ENCODE peak calls at places on chromosomes 16 and 17, in seven cellular contexts. N is GM12878, O is fibroblast of lung, I is keratinocyte, Z is PC-3, V is IMR-90, P is GM23248. S is an unnamed sample.

GRCh38 chr17:48011405-48012150 is 26.0 kb downstream of the COPZ2 start:
- DNase-seq in N (no peak), O (peak; percentile 35), I (no peak), Z (peak; percentile 82), V (peak; percentile 25), P (peak; percentile 68), S (peak; percentile 87)

GRCh38 chr16:75086281-75086680 is 30.3 kb downstream of the LDHD start:
- DNase-seq in N (no peak), O (peak; percentile 58), I (no peak), Z (no peak), V (no peak), P (peak; percentile 54), S (no peak)

GRCh38 chr17:51957746-51958145 is 200.8 kb downstream of the CA10 start:
- DNase-seq in N (no peak), O (no peak), I (no peak), Z (no peak), V (no peak), P (no peak), S (no peak)

GRCh38 chr17:18258356-18259038 is at the start of gene FLII:
- DNase-seq in N (no peak), O (peak; percentile 53), I (no peak), Z (peak; percentile 56), V (peak; percentile 17), P (peak; percentile 83), S (peak; percentile 98)

GRCh38 chr17:22463110-22463850 is 771.0 kb downstream of the KCNJ18 start:
- DNase-seq in N (no peak), O (no peak), I (no peak), Z (no peak), V (no peak), P (no peak), S (no peak)

GRCh38 chr17:16941072-16941641 is 30.8 kb downstream of the TNFRSF13B start:
- DNase-seq in N (no peak), O (no peak), I (no peak), Z (peak; percentile 73), V (no peak), P (no peak), S (peak; percentile 42)

GRCh38 chr17:14904406-14904805 is 360.7 kb downstream of the PMP22 start:
- DNase-seq in N (no peak), O (no peak), I (no peak), Z (no peak), V (peak; percentile 54), P (peak; percentile 28), S (peak; percentile 2)

GRCh38 chr17:9677411-9677810 is 32.1 kb downstream of the USP43 start:
- DNase-seq in N (no peak), O (peak; percentile 14), I (peak; percentile 44), Z (peak; percentile 45), V (no peak), P (no peak), S (no peak)

GRCh38 chr17:21210411-21211076 is 3.4 kb downstream of the TMEM11 start:
- DNase-seq in N (no peak), O (no peak), I (no peak), Z (no peak), V (no peak), P (no peak), S (no peak)

GRCh38 chr17:18981642-18982424 is 22.7 kb downstream of the FAM83G start:
- DNase-seq in N (no peak), O (peak; percentile 83), I (no peak), Z (peak; percentile 81), V (peak; percentile 82), P (peak; percentile 97), S (peak; percentile 99)

GRCh38 chr17:40516581-40517285 is 15.3 kb upstream of the TNS4 start:
- DNase-seq in N (peak; percentile 60), O (peak; percentile 68), I (no peak), Z (peak; percentile 93), V (no peak), P (peak; percentile 67), S (no peak)

GRCh38 chr16:1788708-1789100 is 4.8 kb downstream of the IGFALS start:
- DNase-seq in N (no peak), O (no peak), I (no peak), Z (no peak), V (no peak), P (no peak), S (peak; percentile 76)

GRCh38 chr17:79840204-79840988 is 1.2 kb upstream of the CBX4 start:
- DNase-seq in N (no peak), O (no peak), I (no peak), Z (no peak), V (peak; percentile 31), P (peak; percentile 74), S (peak; percentile 87)

GRCh38 chr16:11133344-11133921 is 122.6 kb downstream of the SOCS1 start:
- DNase-seq in N (no peak), O (peak; percentile 98), I (peak; percentile 84), Z (peak; percentile 91), V (peak; percentile 96), P (peak; percentile 99), S (peak; percentile 94)

GRCh38 chr17:35540589-35541404 is 3.3 kb upstream of the SLFN12L start:
- DNase-seq in N (no peak), O (peak; percentile 15), I (no peak), Z (peak; percentile 6), V (peak; percentile 51), P (peak; percentile 20), S (peak; percentile 62)

GRCh38 chr16:51155199-51155607 is 4.1 kb upstream of the SALL1 start:
- DNase-seq in N (no peak), O (peak; percentile 74), I (no peak), Z (no peak), V (no peak), P (peak; percentile 59), S (no peak)

GRCh38 chr16:56848955-56849689 is 15.9 kb upstream of the SLC12A3 start:
- DNase-seq in N (no peak), O (peak; percentile 89), I (no peak), Z (peak; percentile 64), V (peak; percentile 78), P (peak; percentile 94), S (peak; percentile 87)

GRCh38 chr16:974606-975312 is 4.0 kb upstream of the LMF1 start:
- DNase-seq in N (no peak), O (no peak), I (no peak), Z (no peak), V (no peak), P (no peak), S (no peak)

DNA sequence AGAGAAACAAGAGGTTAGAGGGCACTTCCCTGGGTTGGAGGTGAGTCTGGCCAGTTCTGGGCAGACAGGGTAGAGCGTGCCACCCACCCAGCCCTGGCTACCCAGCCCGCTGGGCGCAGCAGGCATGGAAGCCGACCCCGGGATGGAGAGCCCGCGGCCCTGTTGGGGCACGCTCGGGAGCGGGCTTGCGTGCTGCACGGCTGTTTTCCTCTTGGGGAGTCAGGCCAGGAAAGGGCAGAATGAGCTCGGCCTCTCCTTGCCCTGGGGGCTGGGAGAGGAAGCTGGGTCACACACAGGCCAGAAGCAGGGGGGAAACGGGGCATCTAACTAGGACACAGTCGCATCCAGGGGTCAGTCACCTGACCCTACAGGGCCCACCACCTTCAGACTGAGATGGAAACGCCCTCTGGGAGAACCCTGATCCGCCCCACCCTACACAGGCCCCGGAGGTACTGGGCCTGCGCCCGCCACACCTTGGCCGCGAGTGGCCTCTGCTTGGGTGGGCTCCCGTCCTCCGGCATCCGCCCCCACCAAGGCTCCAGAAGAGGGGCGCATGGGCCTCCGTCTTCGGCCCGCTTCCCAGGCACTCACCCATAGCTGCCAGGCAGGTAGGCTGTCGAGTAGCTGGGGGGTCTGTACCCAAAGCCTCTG is 1.2 kb downstream of the SOX15 start:
- DNase-seq in N (no peak), O (no peak), I (no peak), Z (no peak), V (no peak), P (peak; percentile 37), S (no peak)
- H3K4me3 ChIP-seq in N (no peak overlapping the region), O (no peak overlapping the region), I (peak overlapping the region; percentile 98), Z (no peak overlapping the region), V (no peak overlapping the region), P (peak overlapping the region; percentile 44), S (no peak overlapping the region)

GRCh38 chr16:19110537-19111391 is 3.0 kb upstream of the ITPRIPL2 start:
- DNase-seq in N (no peak), O (no peak), I (no peak), Z (no peak), V (no peak), P (no peak), S (no peak)

GRCh38 chr16:19114359-19115147 is 789 bp downstream of the ITPRIPL2 start:
- DNase-seq in N (no peak), O (peak; percentile 74), I (no peak), Z (peak; percentile 34), V (peak; percentile 68), P (peak; percentile 89), S (peak; percentile 95)

GRCh38 chr16:19116711-19117449 is 3.1 kb downstream of the ITPRIPL2 start:
- DNase-seq in N (no peak), O (peak; percentile 64), I (no peak), Z (no peak), V (peak; percentile 34), P (peak; percentile 62), S (no peak)

GRCh38 chr16:19115148-19116021 is 1.6 kb downstream of the ITPRIPL2 start:
- DNase-seq in N (no peak), O (no peak), I (no peak), Z (no peak), V (no peak), P (no peak), S (no peak)

GRCh38 chr16:19113577-19114358 is at the start of gene ITPRIPL2:
- DNase-seq in N (no peak), O (peak; percentile 91), I (no peak), Z (peak; percentile 87), V (peak; percentile 85), P (peak; percentile 96), S (peak; percentile 99)
- H3K4me1 ChIP-seq in N (peaks cover 31% of the 10 kb centered on the region), O (peaks cover 28% of the 10 kb centered on the region), I (peaks cover 37% of the 10 kb centered on the region), Z (peaks cover 52% of the 10 kb centered on the region), V (peaks cover 26% of the 10 kb centered on the region), P (peaks cover 37% of the 10 kb centered on the region), S (peaks cover 36% of the 10 kb centered on the region)

DNA sequence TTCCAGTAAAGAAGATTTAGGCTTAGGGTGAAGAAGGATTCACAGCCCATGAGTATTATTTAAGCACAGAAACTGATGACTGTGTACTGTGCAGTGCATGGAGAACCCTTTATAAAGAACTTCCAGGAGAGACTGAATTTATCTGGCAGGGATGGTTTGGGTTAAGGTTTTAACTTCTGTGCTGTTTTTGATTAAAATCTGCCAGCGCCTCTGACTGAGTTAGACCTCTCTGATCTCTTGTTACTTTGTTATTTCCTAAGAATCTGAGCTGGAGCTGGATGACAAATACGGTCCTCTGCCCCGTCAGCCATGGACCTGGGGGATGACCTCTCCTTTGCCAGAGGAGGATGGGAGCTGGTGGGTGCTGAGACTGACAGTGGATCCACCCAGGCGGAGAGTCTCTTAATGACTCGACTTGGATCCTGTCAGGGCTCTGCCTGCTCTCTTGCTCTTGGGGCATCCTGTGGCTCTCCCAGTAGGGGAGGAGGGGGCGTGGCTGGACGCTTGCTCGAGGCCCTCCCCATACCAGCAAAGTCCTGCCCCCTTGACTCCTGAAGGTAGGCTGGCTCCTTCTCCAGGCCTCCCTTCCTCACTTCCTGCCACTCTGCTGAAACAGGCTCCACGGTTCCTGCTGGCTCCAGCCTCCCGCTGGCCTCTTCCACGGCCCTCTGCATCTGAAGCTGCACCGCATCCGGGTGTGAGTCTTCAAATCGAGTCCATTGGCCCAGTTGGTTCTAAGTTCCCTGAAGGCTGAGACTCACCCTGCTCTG is 24.8 kb upstream of the MAP3K14 start:
- DNase-seq in N (no peak), O (peak; percentile 90), I (peak; percentile 28), Z (peak; percentile 36), V (peak; percentile 85), P (peak; percentile 94), S (peak; percentile 90)
- H2AFZ ChIP-seq in N (no peak overlapping the region), O (peak overlapping the region; percentile 15), I (peak overlapping the region; percentile 74), Z (no peak overlapping the region), V (peak overlapping the region; percentile 88), P (peak overlapping the region; percentile 26), S (peak overlapping the region; percentile 58)

DNA sequence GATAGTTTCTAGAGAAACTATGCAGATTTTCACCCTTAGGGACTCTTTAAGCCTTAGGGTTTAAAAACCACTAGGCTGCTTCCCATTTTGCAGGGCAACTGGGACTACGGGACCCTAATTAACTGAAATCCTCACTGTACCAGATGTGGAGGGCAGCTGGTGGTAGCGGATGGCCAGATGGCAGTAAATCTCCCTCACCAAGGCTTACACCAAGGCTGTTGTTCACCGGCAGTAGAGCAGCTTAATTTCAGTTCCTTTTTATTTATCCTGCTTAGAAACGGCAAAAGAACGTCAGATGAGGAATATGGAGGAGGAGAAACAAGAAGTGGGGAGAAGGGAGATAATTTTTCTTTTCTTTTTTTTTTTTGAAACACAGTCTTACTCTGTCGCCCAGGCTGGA is 6.5 kb downstream of the ABHD15 start:
- DNase-seq in N (no peak), O (no peak), I (no peak), Z (no peak), V (no peak), P (no peak), S (no peak)
- H3K4me3 ChIP-seq in N (no peak overlapping the region), O (no peak overlapping the region), I (no peak overlapping the region), Z (no peak overlapping the region), V (no peak overlapping the region), P (no peak overlapping the region), S (no peak overlapping the region)

S was measured in osteoblast.